ENCODE peak calls at places on chromosomes 3 and 15, in ten cellular contexts. One of them, this sample, is unnamed.

GRCh38 chr15:31352283-31352880 is 25.7 kb downstream of the KLF13 start:
- DNase-seq in hepatocyte: no peak
- DNase-seq in T47D: no peak
- DNase-seq in hippocampal formation: no peak
- DNase-seq in stimulated activated CD4-positive, alpha-beta T cell treated with anti-CD3 and anti-CD28 coated beads, Interleukin-12 subunit alpha, Interleukin-12 subunit beta, amount 100 ng/mL, for 4 hours: no peak
- DNase-seq in NAMALWA: peak; percentile 66
- DNase-seq in activated T-cell treated with anti-CD3 and anti-CD28 coated beads for 48 hours: no peak
- DNase-seq in MM.1S: peak; percentile 76
- DNase-seq in NCI-H774: peak; percentile 53
- DNase-seq in NCI-H2029 treated with DMSO at 0.1 percent for 48 hours: no peak
- DNase-seq in this sample: peak; percentile 82

GRCh38 chr15:81859737-81860516 is 185.9 kb downstream of the MEX3B start:
- DNase-seq in hepatocyte: no peak
- DNase-seq in T47D: no peak
- DNase-seq in hippocampal formation: no peak
- DNase-seq in stimulated activated CD4-positive, alpha-beta T cell treated with anti-CD3 and anti-CD28 coated beads, Interleukin-12 subunit alpha, Interleukin-12 subunit beta, amount 100 ng/mL, for 4 hours: no peak
- DNase-seq in NAMALWA: peak; percentile 38
- DNase-seq in activated T-cell treated with anti-CD3 and anti-CD28 coated beads for 48 hours: no peak
- DNase-seq in MM.1S: peak; percentile 87
- DNase-seq in NCI-H774: peak; percentile 75
- DNase-seq in NCI-H2029 treated with DMSO at 0.1 percent for 48 hours: peak; percentile 40
- DNase-seq in this sample: no peak

GRCh38 chr3:98741121-98741716 is 21.9 kb upstream of the ST3GAL6 start:
- DNase-seq in hepatocyte: peak; percentile 43
- DNase-seq in T47D: no peak
- DNase-seq in hippocampal formation: no peak
- DNase-seq in stimulated activated CD4-positive, alpha-beta T cell treated with anti-CD3 and anti-CD28 coated beads, Interleukin-12 subunit alpha, Interleukin-12 subunit beta, amount 100 ng/mL, for 4 hours: no peak
- DNase-seq in NAMALWA: no peak
- DNase-seq in activated T-cell treated with anti-CD3 and anti-CD28 coated beads for 48 hours: no peak
- DNase-seq in MM.1S: no peak
- DNase-seq in NCI-H774: no peak
- DNase-seq in NCI-H2029 treated with DMSO at 0.1 percent for 48 hours: no peak
- DNase-seq in this sample: no peak

GRCh38 chr15:80587816-80588456 is 107.2 kb upstream of the ABHD17C start:
- DNase-seq in hepatocyte: no peak
- DNase-seq in T47D: no peak
- DNase-seq in hippocampal formation: no peak
- DNase-seq in stimulated activated CD4-positive, alpha-beta T cell treated with anti-CD3 and anti-CD28 coated beads, Interleukin-12 subunit alpha, Interleukin-12 subunit beta, amount 100 ng/mL, for 4 hours: no peak
- DNase-seq in NAMALWA: no peak
- DNase-seq in activated T-cell treated with anti-CD3 and anti-CD28 coated beads for 48 hours: no peak
- DNase-seq in MM.1S: no peak
- DNase-seq in NCI-H774: no peak
- DNase-seq in NCI-H2029 treated with DMSO at 0.1 percent for 48 hours: no peak
- DNase-seq in this sample: no peak

GRCh38 chr3:116112686-116113085 is 332.6 kb downstream of the LSAMP start:
- DNase-seq in hepatocyte: no peak
- DNase-seq in T47D: no peak
- DNase-seq in hippocampal formation: no peak
- DNase-seq in stimulated activated CD4-positive, alpha-beta T cell treated with anti-CD3 and anti-CD28 coated beads, Interleukin-12 subunit alpha, Interleukin-12 subunit beta, amount 100 ng/mL, for 4 hours: no peak
- DNase-seq in NAMALWA: no peak
- DNase-seq in activated T-cell treated with anti-CD3 and anti-CD28 coated beads for 48 hours: no peak
- DNase-seq in MM.1S: no peak
- DNase-seq in NCI-H774: no peak
- DNase-seq in NCI-H2029 treated with DMSO at 0.1 percent for 48 hours: no peak
- DNase-seq in this sample: no peak

GRCh38 chr3:149494022-149494758 is 19.7 kb downstream of the TM4SF4 start:
- DNase-seq in hepatocyte: peak; percentile 82
- DNase-seq in T47D: peak; percentile 83
- DNase-seq in hippocampal formation: peak; percentile 13
- DNase-seq in stimulated activated CD4-positive, alpha-beta T cell treated with anti-CD3 and anti-CD28 coated beads, Interleukin-12 subunit alpha, Interleukin-12 subunit beta, amount 100 ng/mL, for 4 hours: peak; percentile 5
- DNase-seq in NAMALWA: peak; percentile 72
- DNase-seq in activated T-cell treated with anti-CD3 and anti-CD28 coated beads for 48 hours: peak; percentile 25
- DNase-seq in MM.1S: peak; percentile 21
- DNase-seq in NCI-H774: peak; percentile 76
- DNase-seq in NCI-H2029 treated with DMSO at 0.1 percent for 48 hours: no peak
- DNase-seq in this sample: peak; percentile 39

GRCh38 chr15:79474252-79474651 is 42.1 kb downstream of the MINAR1 start:
- DNase-seq in hepatocyte: no peak
- DNase-seq in T47D: no peak
- DNase-seq in hippocampal formation: no peak
- DNase-seq in stimulated activated CD4-positive, alpha-beta T cell treated with anti-CD3 and anti-CD28 coated beads, Interleukin-12 subunit alpha, Interleukin-12 subunit beta, amount 100 ng/mL, for 4 hours: no peak
- DNase-seq in NAMALWA: no peak
- DNase-seq in activated T-cell treated with anti-CD3 and anti-CD28 coated beads for 48 hours: no peak
- DNase-seq in MM.1S: no peak
- DNase-seq in NCI-H774: no peak
- DNase-seq in NCI-H2029 treated with DMSO at 0.1 percent for 48 hours: no peak
- DNase-seq in this sample: no peak

GRCh38 chr3:135007622-135008021 is 212.6 kb downstream of the EPHB1 start:
- DNase-seq in hepatocyte: peak; percentile 2
- DNase-seq in T47D: no peak
- DNase-seq in hippocampal formation: no peak
- DNase-seq in stimulated activated CD4-positive, alpha-beta T cell treated with anti-CD3 and anti-CD28 coated beads, Interleukin-12 subunit alpha, Interleukin-12 subunit beta, amount 100 ng/mL, for 4 hours: no peak
- DNase-seq in NAMALWA: no peak
- DNase-seq in activated T-cell treated with anti-CD3 and anti-CD28 coated beads for 48 hours: no peak
- DNase-seq in MM.1S: no peak
- DNase-seq in NCI-H774: no peak
- DNase-seq in NCI-H2029 treated with DMSO at 0.1 percent for 48 hours: no peak
- DNase-seq in this sample: no peak

GRCh38 chr15:81887913-81888312 is 157.9 kb downstream of the MEX3B start:
- DNase-seq in hepatocyte: no peak
- DNase-seq in T47D: no peak
- DNase-seq in hippocampal formation: no peak
- DNase-seq in stimulated activated CD4-positive, alpha-beta T cell treated with anti-CD3 and anti-CD28 coated beads, Interleukin-12 subunit alpha, Interleukin-12 subunit beta, amount 100 ng/mL, for 4 hours: no peak
- DNase-seq in NAMALWA: no peak
- DNase-seq in activated T-cell treated with anti-CD3 and anti-CD28 coated beads for 48 hours: no peak
- DNase-seq in MM.1S: no peak
- DNase-seq in NCI-H774: no peak
- DNase-seq in NCI-H2029 treated with DMSO at 0.1 percent for 48 hours: no peak
- DNase-seq in this sample: no peak

This sample was measured in G401.